ENCODE peak calls at places on chromosomes 4 and X, in seven cellular contexts. One of them, this sample, is unnamed.

GRCh38 chr4:38170800-38171199 is 210.6 kb downstream of the PTTG2 start:
- DNase-seq in AG10803: peak; percentile 59
- DNase-seq in H9: no peak
- DNase-seq in suprapubic skin: no peak
- DNase-seq in cardiac muscle cell: no peak
- DNase-seq in psoas muscle: no peak
- DNase-seq in GM23338: no peak
- DNase-seq in this sample: no peak

GRCh38 chr4:69658133-69658532 is 5.1 kb upstream of the UGT2A1 start:
- DNase-seq in cardiac muscle cell: no peak
- DNase-seq in suprapubic skin: no peak
- DNase-seq in AG10803: no peak
- DNase-seq in GM23338: no peak
- DNase-seq in H9: no peak
- DNase-seq in psoas muscle: no peak
- DNase-seq in this sample: no peak

GRCh38 chr4:99759988-99760387 is 56.6 kb upstream of the DAPP1 start:
- DNase-seq in AG10803: no peak
- DNase-seq in suprapubic skin: no peak
- DNase-seq in H9: no peak
- DNase-seq in GM23338: no peak
- DNase-seq in cardiac muscle cell: no peak
- DNase-seq in psoas muscle: no peak
- DNase-seq in this sample: no peak

GRCh38 chr4:109334129-109334528 is 31.7 kb upstream of the COL25A1 start:
- DNase-seq in cardiac muscle cell: peak; percentile 2
- DNase-seq in psoas muscle: no peak
- DNase-seq in H9: no peak
- DNase-seq in suprapubic skin: no peak
- DNase-seq in AG10803: no peak
- DNase-seq in GM23338: no peak
- DNase-seq in this sample: no peak

GRCh38 chrX:119573840-119574393 is 446 bp upstream of the UBE2A start:
- DNase-seq in GM23338: peak; percentile 45
- DNase-seq in suprapubic skin: peak; percentile 76
- DNase-seq in H9: peak; percentile 42
- DNase-seq in AG10803: peak; percentile 38
- DNase-seq in cardiac muscle cell: peak; percentile 65
- DNase-seq in psoas muscle: peak; percentile 23
- DNase-seq in this sample: no peak

GRCh38 chr4:89708903-89709361 is 128.0 kb downstream of the SNCA start:
- DNase-seq in GM23338: peak; percentile 34
- DNase-seq in H9: no peak
- DNase-seq in suprapubic skin: no peak
- DNase-seq in AG10803: peak; percentile 33
- DNase-seq in cardiac muscle cell: peak; percentile 85
- DNase-seq in psoas muscle: no peak
- DNase-seq in this sample: no peak

GRCh38 chrX:38654302-38654701 is 93.0 kb downstream of the TSPAN7 start:
- DNase-seq in psoas muscle: no peak
- DNase-seq in GM23338: peak; percentile 36
- DNase-seq in suprapubic skin: no peak
- DNase-seq in H9: no peak
- DNase-seq in AG10803: peak; percentile 14
- DNase-seq in cardiac muscle cell: peak; percentile 57
- DNase-seq in this sample: no peak

GRCh38 chr4:60682901-60683300 is 517.2 kb upstream of the ADGRL3 start:
- DNase-seq in psoas muscle: no peak
- DNase-seq in AG10803: peak; percentile 29
- DNase-seq in GM23338: no peak
- DNase-seq in H9: no peak
- DNase-seq in suprapubic skin: no peak
- DNase-seq in cardiac muscle cell: no peak
- DNase-seq in this sample: no peak

DNA sequence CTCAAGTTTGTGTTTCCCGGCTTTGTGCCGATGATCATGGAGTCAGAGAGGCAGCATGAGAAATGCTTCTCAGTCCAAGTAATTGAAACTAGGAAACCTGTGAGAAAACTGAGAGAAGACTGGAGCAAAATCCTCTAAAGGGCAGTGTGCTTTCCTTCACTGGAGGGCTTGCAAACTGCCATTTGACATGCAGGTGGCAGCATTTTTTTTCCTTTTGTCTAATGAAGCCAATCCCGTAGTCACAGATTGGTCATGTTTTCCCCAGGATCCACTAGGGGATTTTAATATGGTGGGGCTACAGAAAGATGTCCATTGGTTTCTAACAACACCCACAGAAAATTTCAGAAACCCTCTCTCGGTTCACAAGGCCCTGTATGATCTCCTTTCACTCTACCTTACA is 117.4 kb upstream of the NUDT10 start:
- DNase-seq in H9: no peak
- DNase-seq in psoas muscle: no peak
- DNase-seq in cardiac muscle cell: no peak
- DNase-seq in suprapubic skin: no peak
- DNase-seq in AG10803: no peak
- DNase-seq in GM23338: peak; percentile 49
- DNase-seq in this sample: no peak
- TF ChIP-seq CTCF in H9: peak; percentile 53
- TF ChIP-seq CTCF in psoas muscle: no peak
- TF ChIP-seq CTCF in cardiac muscle cell: no peak
- TF ChIP-seq CTCF in suprapubic skin: no peak
- TF ChIP-seq CTCF in AG10803: no peak
- TF ChIP-seq CTCF in GM23338: peak; percentile 36
- TF ChIP-seq CTCF in this sample: no peak

DNA sequence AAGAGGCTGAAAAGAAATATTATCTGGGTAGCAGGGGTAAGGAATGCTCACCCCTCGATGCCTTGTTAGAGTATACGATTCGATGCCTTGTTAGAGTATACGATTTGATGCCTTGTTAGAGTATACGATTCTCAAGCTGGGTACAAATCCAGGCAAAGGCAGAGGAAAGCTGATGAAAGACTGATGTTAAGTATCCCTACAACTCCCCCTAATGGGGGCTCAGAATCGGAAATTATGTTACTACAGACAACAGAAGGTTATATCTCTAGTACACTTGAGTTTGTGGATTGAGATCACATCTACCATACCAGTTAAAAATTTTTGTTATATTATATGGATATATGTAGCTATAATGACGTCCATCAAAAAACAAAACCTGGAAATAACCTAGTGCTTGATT is 4.8 kb downstream of the LRRC66 start:
- DNase-seq in suprapubic skin: no peak
- DNase-seq in cardiac muscle cell: peak; percentile 20
- DNase-seq in H9: no peak
- DNase-seq in GM23338: peak; percentile 55
- DNase-seq in psoas muscle: no peak
- DNase-seq in AG10803: no peak
- DNase-seq in this sample: no peak
- TF ChIP-seq CTCF in suprapubic skin: no peak
- TF ChIP-seq CTCF in cardiac muscle cell: peak; percentile 24
- TF ChIP-seq CTCF in H9: peak; percentile 57
- TF ChIP-seq CTCF in GM23338: peak; percentile 57
- TF ChIP-seq CTCF in psoas muscle: no peak
- TF ChIP-seq CTCF in AG10803: no peak
- TF ChIP-seq CTCF in this sample: no peak

DNA sequence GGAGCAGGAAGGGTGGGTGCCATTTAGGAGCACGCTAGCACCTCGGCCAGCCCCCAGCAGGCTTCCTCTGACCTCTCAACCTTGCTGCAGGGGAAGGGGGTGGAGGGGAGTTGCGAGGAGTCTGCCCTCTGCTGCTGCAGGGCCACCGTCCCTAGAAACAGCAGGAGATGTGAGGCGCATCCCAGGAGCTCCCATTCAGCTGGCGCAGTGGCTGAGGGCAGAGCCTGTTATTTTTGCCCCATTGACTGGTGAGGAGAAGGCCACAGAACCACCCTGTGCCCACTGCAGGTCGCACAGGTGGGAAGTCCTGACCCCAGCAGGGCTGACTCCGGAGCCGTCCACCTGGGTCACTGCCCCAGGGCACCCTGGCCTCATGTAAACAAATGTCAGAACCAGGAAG is 8.0 kb downstream of the PDE6B start:
- DNase-seq in psoas muscle: no peak
- DNase-seq in suprapubic skin: no peak
- DNase-seq in cardiac muscle cell: no peak
- DNase-seq in GM23338: no peak
- DNase-seq in AG10803: no peak
- DNase-seq in H9: peak; percentile 24
- DNase-seq in this sample: no peak
- TF ChIP-seq CTCF in psoas muscle: no peak
- TF ChIP-seq CTCF in suprapubic skin: no peak
- TF ChIP-seq CTCF in cardiac muscle cell: no peak
- TF ChIP-seq CTCF in GM23338: no peak
- TF ChIP-seq CTCF in AG10803: no peak
- TF ChIP-seq CTCF in H9: no peak
- TF ChIP-seq CTCF in this sample: no peak

GRCh38 chrX:1533083-1533482 is 3.9 kb downstream of the P2RY8 start:
- DNase-seq in H9: no peak
- DNase-seq in psoas muscle: no peak
- DNase-seq in AG10803: no peak
- DNase-seq in cardiac muscle cell: no peak
- DNase-seq in GM23338: no peak
- DNase-seq in suprapubic skin: no peak
- DNase-seq in this sample: no peak

GRCh38 chrX:1534321-1535168 is 2.4 kb downstream of the P2RY8 start:
- DNase-seq in GM23338: peak; percentile 48
- DNase-seq in H9: peak; percentile 82
- DNase-seq in suprapubic skin: no peak
- DNase-seq in psoas muscle: no peak
- DNase-seq in AG10803: no peak
- DNase-seq in cardiac muscle cell: no peak
- DNase-seq in this sample: peak; percentile 82

GRCh38 chrX:1536712-1537030 is 314 bp downstream of the P2RY8 start:
- DNase-seq in suprapubic skin: peak; percentile 35
- DNase-seq in H9: no peak
- DNase-seq in psoas muscle: no peak
- DNase-seq in cardiac muscle cell: no peak
- DNase-seq in AG10803: no peak
- DNase-seq in GM23338: no peak
- DNase-seq in this sample: no peak

GRCh38 chrX:1535241-1536041 is 1.5 kb downstream of the P2RY8 start:
- DNase-seq in suprapubic skin: no peak
- DNase-seq in GM23338: no peak
- DNase-seq in psoas muscle: no peak
- DNase-seq in AG10803: no peak
- DNase-seq in cardiac muscle cell: no peak
- DNase-seq in H9: no peak
- DNase-seq in this sample: peak; percentile 82

GRCh38 chrX:1537031-1537715 is at the start of gene P2RY8:
- DNase-seq in suprapubic skin: peak; percentile 79
- DNase-seq in H9: no peak
- DNase-seq in AG10803: peak; percentile 32
- DNase-seq in GM23338: no peak
- DNase-seq in cardiac muscle cell: peak; percentile 55
- DNase-seq in psoas muscle: peak; percentile 60
- DNase-seq in this sample: peak; percentile 90
- TF ChIP-seq CTCF in suprapubic skin: no peak
- TF ChIP-seq CTCF in H9: no peak
- TF ChIP-seq CTCF in AG10803: no peak
- TF ChIP-seq CTCF in GM23338: no peak
- TF ChIP-seq CTCF in cardiac muscle cell: no peak
- TF ChIP-seq CTCF in psoas muscle: no peak
- TF ChIP-seq CTCF in this sample: no peak

DNA sequence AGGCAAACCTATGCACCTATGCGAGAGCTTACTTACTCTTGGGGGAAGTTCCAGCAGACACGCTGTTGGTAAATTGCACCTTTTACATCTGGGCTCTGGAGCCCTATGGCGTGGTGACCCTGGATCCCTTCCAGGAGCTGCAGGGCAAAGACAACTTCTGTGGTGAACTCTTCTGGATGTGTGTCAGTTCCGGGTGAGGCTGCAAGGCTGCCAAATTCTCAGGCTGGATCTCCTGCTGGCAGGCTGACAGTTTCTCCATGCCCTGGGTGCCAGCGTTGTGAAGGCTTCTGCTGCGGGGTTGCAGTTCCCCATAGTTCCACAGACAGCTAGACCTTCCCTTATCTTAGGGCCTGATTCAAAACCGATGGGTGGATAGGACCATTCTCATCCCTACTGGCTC is 37.9 kb downstream of the RAP2C start:
- DNase-seq in cardiac muscle cell: no peak
- DNase-seq in H9: no peak
- DNase-seq in psoas muscle: no peak
- DNase-seq in suprapubic skin: peak; percentile 65
- DNase-seq in AG10803: no peak
- DNase-seq in GM23338: no peak
- DNase-seq in this sample: no peak
- TF ChIP-seq CTCF in cardiac muscle cell: no peak
- TF ChIP-seq CTCF in H9: no peak
- TF ChIP-seq CTCF in psoas muscle: no peak
- TF ChIP-seq CTCF in suprapubic skin: no peak
- TF ChIP-seq CTCF in AG10803: no peak
- TF ChIP-seq CTCF in GM23338: no peak
- TF ChIP-seq CTCF in this sample: no peak

GRCh38 chr4:101174679-101175078 is 172.6 kb downstream of the PPP3CA start:
- DNase-seq in cardiac muscle cell: no peak
- DNase-seq in psoas muscle: no peak
- DNase-seq in H9: no peak
- DNase-seq in GM23338: no peak
- DNase-seq in AG10803: no peak
- DNase-seq in suprapubic skin: no peak
- DNase-seq in this sample: no peak
- TF ChIP-seq CTCF in cardiac muscle cell: no peak
- TF ChIP-seq CTCF in psoas muscle: no peak
- TF ChIP-seq CTCF in H9: no peak
- TF ChIP-seq CTCF in GM23338: no peak
- TF ChIP-seq CTCF in AG10803: no peak
- TF ChIP-seq CTCF in suprapubic skin: no peak
- TF ChIP-seq CTCF in this sample: no peak

DNA sequence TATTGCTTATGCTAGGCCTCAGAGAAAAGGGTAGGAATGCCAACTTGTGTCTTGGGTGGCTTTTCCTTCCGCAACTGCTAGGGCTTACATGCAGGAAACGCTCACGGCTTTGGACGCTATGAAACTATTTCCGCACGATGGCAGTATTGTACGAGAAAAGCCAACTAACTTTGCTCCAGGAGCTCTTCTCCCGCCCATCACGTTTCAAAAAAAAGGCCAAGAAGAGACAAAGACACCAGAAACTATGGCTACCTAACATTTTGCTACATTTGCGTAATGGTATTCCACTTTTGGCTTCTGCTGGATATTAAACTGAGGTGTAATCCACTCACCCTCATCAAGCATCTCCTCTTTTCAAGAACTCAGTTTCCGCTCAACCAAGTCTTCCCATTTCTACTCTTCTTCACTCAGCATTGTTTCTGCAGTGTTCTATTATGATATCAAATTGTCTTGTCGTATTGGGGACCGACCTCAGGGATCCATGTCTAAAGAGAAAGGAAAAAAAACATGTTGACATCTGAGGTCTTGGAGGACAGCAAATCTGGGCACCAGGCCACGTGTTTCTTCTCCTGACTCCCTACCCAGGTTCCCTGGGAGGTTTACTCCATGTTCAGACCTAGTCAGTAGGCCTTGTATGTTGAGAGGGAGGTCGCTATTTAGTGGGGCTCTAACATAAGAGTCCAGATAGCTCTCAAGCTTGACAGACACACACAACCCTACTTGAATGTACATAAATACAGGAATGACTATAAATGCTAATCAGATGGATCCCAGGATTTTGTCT is 239.4 kb upstream of the STK26 start:
- DNase-seq in AG10803: no peak
- DNase-seq in cardiac muscle cell: no peak
- DNase-seq in suprapubic skin: no peak
- DNase-seq in GM23338: no peak
- DNase-seq in H9: no peak
- DNase-seq in psoas muscle: peak; percentile 52
- DNase-seq in this sample: no peak
- TF ChIP-seq CTCF in AG10803: no peak
- TF ChIP-seq CTCF in cardiac muscle cell: no peak
- TF ChIP-seq CTCF in suprapubic skin: peak; percentile 56
- TF ChIP-seq CTCF in GM23338: no peak
- TF ChIP-seq CTCF in H9: no peak
- TF ChIP-seq CTCF in psoas muscle: peak; percentile 66
- TF ChIP-seq CTCF in this sample: no peak